ENCODE peak calls at places on chromosomes 16 and 17, in five cellular contexts. One of them, this sample, is unnamed.

GRCh38 chr17:43030137-43030767 is 5.2 kb downstream of the RND2 start:
- DNase-seq in stimulated activated CD4-positive, alpha-beta T cell treated with anti-CD3 and anti-CD28 coated beads, TNF-alpha, amount 100 ng/mL, for 48 hours: no peak
- DNase-seq in Caki2: no peak
- DNase-seq in NCI-H524: no peak
- DNase-seq in AG20443: no peak
- DNase-seq in this sample: no peak

GRCh38 chr16:66422366-66422765 is 4.7 kb upstream of the BEAN1 start:
- DNase-seq in stimulated activated CD4-positive, alpha-beta T cell treated with anti-CD3 and anti-CD28 coated beads, TNF-alpha, amount 100 ng/mL, for 48 hours: no peak
- DNase-seq in NCI-H524: no peak
- DNase-seq in Caki2: no peak
- DNase-seq in AG20443: no peak
- DNase-seq in this sample: no peak

GRCh38 chr17:6996256-6997111 is 635 bp downstream of the ALOX12 start:
- DNase-seq in AG20443: no peak
- DNase-seq in Caki2: no peak
- DNase-seq in NCI-H524: no peak
- DNase-seq in stimulated activated CD4-positive, alpha-beta T cell treated with anti-CD3 and anti-CD28 coated beads, TNF-alpha, amount 100 ng/mL, for 48 hours: no peak
- DNase-seq in this sample: no peak

GRCh38 chr17:72519598-72519936 is 398.7 kb downstream of the SOX9 start:
- DNase-seq in NCI-H524: no peak
- DNase-seq in Caki2: no peak
- DNase-seq in stimulated activated CD4-positive, alpha-beta T cell treated with anti-CD3 and anti-CD28 coated beads, TNF-alpha, amount 100 ng/mL, for 48 hours: no peak
- DNase-seq in AG20443: no peak
- DNase-seq in this sample: no peak

GRCh38 chr17:17739388-17740066 is 58.3 kb downstream of the RAI1 start:
- DNase-seq in AG20443: peak
- DNase-seq in stimulated activated CD4-positive, alpha-beta T cell treated with anti-CD3 and anti-CD28 coated beads, TNF-alpha, amount 100 ng/mL, for 48 hours: no peak
- DNase-seq in NCI-H524: no peak
- DNase-seq in Caki2: no peak
- DNase-seq in this sample: no peak

GRCh38 chr16:590165-590874 is 454 bp downstream of the RAB40C start:
- DNase-seq in stimulated activated CD4-positive, alpha-beta T cell treated with anti-CD3 and anti-CD28 coated beads, TNF-alpha, amount 100 ng/mL, for 48 hours: no peak
- DNase-seq in Caki2: peak
- DNase-seq in AG20443: peak
- DNase-seq in NCI-H524: no peak
- DNase-seq in this sample: no peak

GRCh38 chr17:17570207-17570797 is 21.2 kb downstream of the PEMT start:
- DNase-seq in stimulated activated CD4-positive, alpha-beta T cell treated with anti-CD3 and anti-CD28 coated beads, TNF-alpha, amount 100 ng/mL, for 48 hours: no peak
- DNase-seq in AG20443: peak
- DNase-seq in Caki2: no peak
- DNase-seq in NCI-H524: peak
- DNase-seq in this sample: no peak

GRCh38 chr17:10061131-10061581 is 137.2 kb downstream of the GAS7 start:
- DNase-seq in stimulated activated CD4-positive, alpha-beta T cell treated with anti-CD3 and anti-CD28 coated beads, TNF-alpha, amount 100 ng/mL, for 48 hours: no peak
- DNase-seq in Caki2: no peak
- DNase-seq in NCI-H524: no peak
- DNase-seq in AG20443: peak
- DNase-seq in this sample: no peak

GRCh38 chr17:36148559-36149295 is 27.7 kb downstream of the TBC1D3B start:
- DNase-seq in stimulated activated CD4-positive, alpha-beta T cell treated with anti-CD3 and anti-CD28 coated beads, TNF-alpha, amount 100 ng/mL, for 48 hours: peak
- DNase-seq in NCI-H524: peak
- DNase-seq in Caki2: peak
- DNase-seq in AG20443: peak
- DNase-seq in this sample: peak

GRCh38 chr16:58062821-58063220 is 37.3 kb downstream of the MMP15 start:
- DNase-seq in AG20443: no peak
- DNase-seq in stimulated activated CD4-positive, alpha-beta T cell treated with anti-CD3 and anti-CD28 coated beads, TNF-alpha, amount 100 ng/mL, for 48 hours: no peak
- DNase-seq in NCI-H524: no peak
- DNase-seq in Caki2: no peak
- DNase-seq in this sample: no peak

GRCh38 chr17:80773243-80773991 is 218.2 kb upstream of the CHMP6 start:
- DNase-seq in stimulated activated CD4-positive, alpha-beta T cell treated with anti-CD3 and anti-CD28 coated beads, TNF-alpha, amount 100 ng/mL, for 48 hours: no peak
- DNase-seq in Caki2: no peak
- DNase-seq in AG20443: peak
- DNase-seq in NCI-H524: peak
- DNase-seq in this sample: no peak

GRCh38 chr16:53041196-53041977 is 11.3 kb downstream of the CHD9NB start:
- DNase-seq in AG20443: peak
- DNase-seq in stimulated activated CD4-positive, alpha-beta T cell treated with anti-CD3 and anti-CD28 coated beads, TNF-alpha, amount 100 ng/mL, for 48 hours: no peak
- DNase-seq in Caki2: peak
- DNase-seq in NCI-H524: no peak
- DNase-seq in this sample: no peak

GRCh38 chr16:75380870-75381269 is 52.4 kb downstream of the CFDP1 start:
- DNase-seq in stimulated activated CD4-positive, alpha-beta T cell treated with anti-CD3 and anti-CD28 coated beads, TNF-alpha, amount 100 ng/mL, for 48 hours: no peak
- DNase-seq in AG20443: no peak
- DNase-seq in NCI-H524: no peak
- DNase-seq in Caki2: no peak
- DNase-seq in this sample: no peak

GRCh38 chr17:78414178-78415162 is 36.0 kb downstream of the PGS1 start:
- DNase-seq in stimulated activated CD4-positive, alpha-beta T cell treated with anti-CD3 and anti-CD28 coated beads, TNF-alpha, amount 100 ng/mL, for 48 hours: peak
- DNase-seq in Caki2: no peak
- DNase-seq in NCI-H524: peak
- DNase-seq in AG20443: no peak
- DNase-seq in this sample: no peak

GRCh38 chr17:14340968-14341412 is 40.1 kb downstream of the HS3ST3B1 start:
- DNase-seq in AG20443: no peak
- DNase-seq in Caki2: no peak
- DNase-seq in stimulated activated CD4-positive, alpha-beta T cell treated with anti-CD3 and anti-CD28 coated beads, TNF-alpha, amount 100 ng/mL, for 48 hours: no peak
- DNase-seq in NCI-H524: no peak
- DNase-seq in this sample: no peak

GRCh38 chr17:74276051-74276476 is 2.0 kb downstream of the DNAI2 start:
- DNase-seq in Caki2: no peak
- DNase-seq in AG20443: no peak
- DNase-seq in NCI-H524: no peak
- DNase-seq in stimulated activated CD4-positive, alpha-beta T cell treated with anti-CD3 and anti-CD28 coated beads, TNF-alpha, amount 100 ng/mL, for 48 hours: no peak
- DNase-seq in this sample: no peak

GRCh38 chr17:9729034-9729650 is 62.2 kb downstream of the DHRS7C start:
- DNase-seq in Caki2: peak
- DNase-seq in stimulated activated CD4-positive, alpha-beta T cell treated with anti-CD3 and anti-CD28 coated beads, TNF-alpha, amount 100 ng/mL, for 48 hours: no peak
- DNase-seq in AG20443: peak
- DNase-seq in NCI-H524: peak
- DNase-seq in this sample: peak

GRCh38 chr17:60141111-60142018 is 8.4 kb upstream of the CA4 start:
- DNase-seq in NCI-H524: no peak
- DNase-seq in AG20443: no peak
- DNase-seq in Caki2: no peak
- DNase-seq in stimulated activated CD4-positive, alpha-beta T cell treated with anti-CD3 and anti-CD28 coated beads, TNF-alpha, amount 100 ng/mL, for 48 hours: no peak
- DNase-seq in this sample: no peak